ENCODE peak calls at places on chromosomes 1 and 21, in six cellular contexts. Y, H, E, R, U and Z are unnamed samples.

GRCh38 chr1:210099921-210100320 is 132.7 kb upstream of the SERTAD4 start:
- DNase-seq in H (no peak), U (no peak), R (no peak), Y (no peak), E (no peak), Z (no peak)

GRCh38 chr1:41476807-41477361 is 7.6 kb downstream of the EDN2 start:
- DNase-seq in U (no peak), H (peak), E (no peak), Y (no peak), R (no peak), Z (no peak)

GRCh38 chr1:94648225-94649007 is 106.9 kb upstream of the F3 start:
- DNase-seq in H (no peak), E (peak), U (no peak), R (peak), Y (peak), Z (peak)

GRCh38 chr21:44630440-44630839 is 3.5 kb downstream of the KRTAP10-9 start:
- DNase-seq in H (no peak), R (no peak), U (no peak), Y (no peak), E (no peak), Z (no peak)

GRCh38 chr1:110393691-110394564 is 3.1 kb upstream of the SLC16A4 start:
- DNase-seq in Y (peak), R (peak), H (no peak), U (no peak), E (peak), Z (peak)

GRCh38 chr1:235703516-235703915 is 53.9 kb upstream of the GNG4 start:
- DNase-seq in H (no peak), U (no peak), Y (peak), R (peak), E (no peak), Z (peak)

GRCh38 chr21:44304041-44304738 is 4.3 kb downstream of the PFKL start:
- DNase-seq in R (no peak), Y (no peak), U (peak), E (no peak), H (no peak), Z (no peak)

GRCh38 chr1:61399192-61399591 is 316.8 kb downstream of the NFIA start:
- DNase-seq in E (no peak), U (no peak), Y (peak), H (no peak), R (no peak), Z (no peak)

GRCh38 chr1:110380667-110381283 is 10.1 kb downstream of the SLC16A4 start:
- DNase-seq in Y (peak), H (no peak), E (no peak), U (no peak), R (no peak), Z (peak)

GRCh38 chr1:110489406-110489805 is 29.6 kb downstream of the KCNA10 start:
- DNase-seq in U (no peak), R (no peak), E (no peak), H (no peak), Y (no peak), Z (no peak)

DNA sequence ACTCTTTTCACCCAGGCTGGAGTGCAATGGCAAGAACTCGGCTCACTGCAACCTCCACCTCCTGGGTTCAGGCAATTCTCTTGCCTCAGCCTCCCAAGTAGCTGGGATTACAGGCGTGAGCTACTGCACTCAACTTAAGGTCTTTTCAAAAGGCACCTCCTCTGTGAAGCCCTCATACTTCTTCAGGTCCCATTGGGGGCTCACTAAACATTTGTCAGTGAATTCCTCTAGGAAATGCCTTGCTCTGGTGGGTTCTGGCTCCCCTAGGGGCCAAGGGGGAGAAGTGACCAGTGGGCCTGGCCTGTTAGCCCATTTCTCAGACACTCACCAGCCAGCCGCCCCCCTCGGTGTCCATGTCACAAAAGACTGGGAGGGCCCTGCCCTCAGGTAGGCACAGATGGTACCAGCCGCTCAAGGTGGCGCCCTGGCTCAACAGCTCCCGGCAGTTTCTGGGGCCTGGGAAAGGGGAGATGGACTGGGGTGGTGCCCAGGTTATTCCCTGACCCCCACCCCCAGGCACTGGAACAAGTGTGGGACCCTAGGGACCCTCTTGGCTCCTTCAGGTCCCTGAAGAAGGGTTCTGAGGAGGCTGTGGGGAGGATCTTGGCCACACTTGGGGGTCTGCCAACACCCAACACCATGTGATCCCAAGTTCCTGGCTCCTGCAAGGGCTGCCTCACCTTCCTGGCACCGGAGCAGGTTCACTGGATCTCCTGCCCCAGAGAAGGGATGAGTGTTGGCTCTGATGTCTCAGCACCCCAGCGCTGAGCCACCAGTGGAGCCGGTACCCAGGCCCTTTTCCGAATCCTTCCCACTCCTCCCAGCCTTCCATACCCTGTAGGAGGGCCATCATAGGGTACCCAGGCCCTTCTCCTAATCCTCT is 1.6 kb downstream of the FCN3 start:
- DNase-seq in Y (no peak), U (peak), E (no peak), R (no peak), H (no peak), Z (no peak)
- TF ChIP-seq CTCF in Y (peak), U (peak), E (peak), R (no peak), H (no peak), Z (peak)

DNA sequence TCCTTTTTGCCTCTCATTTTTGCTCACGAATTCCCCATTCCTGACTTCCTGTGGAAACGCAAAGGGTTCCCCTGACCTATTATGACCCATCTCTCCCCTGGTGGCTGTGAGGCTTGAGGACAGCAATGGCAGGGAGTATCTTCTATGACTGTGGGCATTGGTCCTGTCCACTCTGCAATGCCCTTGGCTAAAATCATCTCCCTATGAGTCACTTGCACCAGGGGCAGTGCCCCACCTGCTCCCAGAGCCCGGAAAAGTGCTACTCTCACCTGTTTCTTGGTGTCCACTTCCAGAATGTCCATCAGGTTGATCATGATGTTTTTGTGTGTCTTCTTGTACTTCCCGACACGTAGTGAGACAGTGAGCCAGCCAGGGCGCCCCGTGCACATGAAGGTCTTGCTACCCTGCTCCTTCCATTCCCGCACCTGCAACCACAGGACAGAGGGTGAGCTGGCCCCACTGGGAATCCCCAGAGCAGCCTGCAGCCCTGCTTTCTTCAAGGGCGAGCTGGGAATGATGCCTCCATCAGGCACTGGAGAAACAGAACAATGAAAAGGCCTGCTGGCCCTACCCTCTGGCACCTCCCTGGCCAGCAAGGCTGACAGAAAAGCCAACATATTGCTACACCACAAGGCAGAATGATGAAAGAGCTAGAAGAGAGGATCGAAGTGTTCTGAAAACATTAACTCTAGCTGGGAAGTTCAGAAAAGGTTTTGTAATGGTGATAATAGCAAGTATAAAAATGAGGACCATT is 3.5 kb downstream of the DHCR24 start:
- DNase-seq in H (peak), R (no peak), U (no peak), E (no peak), Y (peak), Z (peak)
- H3K4me3 ChIP-seq in H (peak), R (no peak), U (no peak), E (peak), Y (peak), Z (peak)

GRCh38 chr1:154937051-154937987 is 800 bp upstream of the PMVK start:
- DNase-seq in R (peak), U (peak), Y (peak), H (peak), E (peak), Z (peak)

GRCh38 chr1:154935749-154936415 is 637 bp downstream of the PMVK start:
- DNase-seq in E (no peak), H (no peak), R (no peak), Y (no peak), U (no peak), Z (no peak)

GRCh38 chr1:154937988-154938386 is 1.5 kb upstream of the PMVK start:
- DNase-seq in E (no peak), R (no peak), Y (no peak), H (peak), U (no peak), Z (no peak)

GRCh38 chr1:154934358-154934948 is 2.1 kb downstream of the PMVK start:
- DNase-seq in Y (no peak), R (no peak), U (no peak), H (no peak), E (no peak), Z (no peak)

GRCh38 chr1:154936416-154937050 is at the start of gene PMVK:
- DNase-seq in R (peak), H (peak), U (peak), E (peak), Y (peak), Z (peak)
- TF ChIP-seq CTCF in R (peak), H (peak), U (peak), E (peak), Y (peak), Z (peak)

GRCh38 chr1:71587961-71588360 is 507.1 kb upstream of the ZRANB2 start:
- DNase-seq in Y (peak), U (peak), H (no peak), R (peak), E (peak), Z (peak)

GRCh38 chr1:71593523-71593922 is 512.7 kb upstream of the ZRANB2 start:
- DNase-seq in U (peak), Y (peak), H (no peak), R (no peak), E (no peak), Z (peak)

GRCh38 chr1:71589005-71589404 is 508.2 kb upstream of the ZRANB2 start:
- DNase-seq in U (no peak), R (no peak), E (no peak), Y (no peak), H (no peak), Z (no peak)

GRCh38 chr1:71592646-71593274 is 511.9 kb upstream of the ZRANB2 start:
- DNase-seq in H (no peak), E (no peak), Y (no peak), R (no peak), U (no peak), Z (no peak)
- H3K4me3 ChIP-seq in H (no peak), E (no peak), Y (no peak), R (no peak), U (no peak), Z (no peak)

GRCh38 chr1:207020709-207021107 is 11.8 kb downstream of the C1orf116 start:
- DNase-seq in R (peak), H (no peak), U (no peak), Y (no peak), E (no peak), Z (no peak)
- TF ChIP-seq CTCF in R (no peak), H (no peak), U (no peak), Y (no peak), E (no peak), Z (no peak)

DNA sequence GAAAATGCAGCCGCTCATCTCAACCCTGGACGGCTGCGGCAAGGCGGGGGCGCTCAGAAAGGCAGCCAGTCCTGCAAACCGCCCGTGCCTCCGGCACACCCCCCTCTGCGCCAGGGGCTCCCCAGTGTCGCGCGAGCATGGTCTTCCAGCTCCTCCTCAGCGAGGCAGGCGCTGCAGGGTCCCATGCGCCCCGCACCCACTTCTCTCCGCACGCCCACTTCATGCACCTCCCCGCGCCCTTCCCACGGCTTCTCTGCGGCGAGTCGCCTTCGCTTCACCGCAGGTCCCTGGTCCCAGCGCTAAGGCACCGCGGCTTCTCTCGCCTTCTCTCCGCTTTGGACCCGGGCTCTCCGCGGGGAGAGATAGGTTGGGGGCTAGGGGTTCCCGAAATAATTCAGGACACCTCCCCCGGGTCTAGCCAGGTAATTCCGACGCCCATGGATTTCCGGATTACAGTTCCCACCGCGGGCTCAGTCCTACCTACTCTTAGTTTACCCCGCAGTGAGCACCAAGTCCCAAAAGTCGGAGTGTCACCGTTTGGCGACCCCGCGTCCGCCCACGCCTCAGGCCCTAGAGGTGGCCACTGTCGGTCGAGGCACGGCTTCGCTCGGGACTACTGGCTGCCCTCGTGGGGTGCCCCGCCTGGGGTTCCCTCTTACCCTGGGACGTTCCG is 67.5 kb downstream of the SYT2 start:
- DNase-seq in Y (no peak), H (no peak), U (peak), E (no peak), R (no peak), Z (no peak)
- H3K4me3 ChIP-seq in Y (no peak), H (peak), U (peak), E (peak), R (no peak), Z (no peak)

GRCh38 chr1:199057284-199057683 is 418.4 kb downstream of the PTPRC start:
- DNase-seq in U (no peak), Y (no peak), H (no peak), R (no peak), E (no peak), Z (no peak)

GRCh38 chr1:199054706-199055105 is 415.9 kb downstream of the PTPRC start:
- DNase-seq in E (no peak), U (no peak), R (no peak), H (no peak), Y (no peak), Z (no peak)

GRCh38 chr1:199056721-199057120 is 417.9 kb downstream of the PTPRC start:
- DNase-seq in R (no peak), Y (no peak), U (no peak), H (no peak), E (no peak), Z (no peak)
- TF ChIP-seq CTCF in R (no peak), Y (no peak), U (no peak), H (no peak), E (no peak), Z (no peak)